ENCODE peak calls at places on chromosome 4, in five cellular contexts. S is IMR-90; Z is CD8-positive, alpha-beta memory T cell; K is uterus; F is upper lobe of left lung. P is an unnamed sample.

GRCh38 chr4:17092990-17093880 is 194.8 kb upstream of the LDB2 start:
- DNase-seq in S (no peak), Z (no peak), K (no peak), F (no peak), P (no peak)

GRCh38 chr4:15656038-15656470 is 897 bp upstream of the FBXL5 start:
- DNase-seq in S (no peak), Z (no peak), K (no peak), F (no peak), P (no peak)

GRCh38 chr4:76545161-76545884 is 110.3 kb downstream of the SHROOM3 start:
- DNase-seq in S (peak; percentile 45), Z (no peak), K (no peak), F (no peak), P (no peak)

GRCh38 chr4:26426892-26427291 is 63.4 kb downstream of the CCKAR start:
- DNase-seq in S (no peak), Z (no peak), K (no peak), F (no peak), P (no peak)

GRCh38 chr4:154314248-154314647 is 177.4 kb downstream of the DCHS2 start:
- DNase-seq in S (no peak), Z (no peak), K (no peak), F (no peak), P (no peak)

GRCh38 chr4:158799856-158800255 is 31.0 kb downstream of the FNIP2 start:
- DNase-seq in S (no peak), Z (no peak), K (no peak), F (no peak), P (no peak)

GRCh38 chr4:72152731-72153130 is 120.9 kb downstream of the NPFFR2 start:
- DNase-seq in S (no peak), Z (no peak), K (no peak), F (no peak), P (no peak)

GRCh38 chr4:105969575-105969974 is 74.3 kb downstream of the NPNT start:
- DNase-seq in S (no peak), Z (no peak), K (no peak), F (no peak), P (no peak)

GRCh38 chr4:24781999-24782745 is 13.2 kb upstream of the SOD3 start:
- DNase-seq in S (no peak), Z (no peak), K (no peak), F (no peak), P (no peak)

GRCh38 chr4:169251291-169252235 is 19.2 kb downstream of the SH3RF1 start:
- DNase-seq in S (no peak), Z (no peak), K (no peak), F (no peak), P (no peak)

GRCh38 chr4:158869761-158870160 is 100.9 kb downstream of the FNIP2 start:
- DNase-seq in S (no peak), Z (no peak), K (no peak), F (no peak), P (no peak)

GRCh38 chr4:102466298-102466697 is 34.9 kb upstream of the NFKB1 start:
- DNase-seq in S (peak; percentile 7), Z (no peak), K (no peak), F (no peak), P (no peak)

GRCh38 chr4:182649698-182650477 is 267.3 kb downstream of the DCTD start:
- DNase-seq in S (peak; percentile 68), Z (no peak), K (no peak), F (no peak), P (no peak)

GRCh38 chr4:40948017-40948416 is 198.3 kb downstream of the NSUN7 start:
- DNase-seq in S (peak; percentile 61), Z (no peak), K (no peak), F (no peak), P (no peak)

GRCh38 chr4:75555294-75556164 is at the start of gene ODAPH:
- DNase-seq in S (peak; percentile 58), Z (no peak), K (no peak), F (no peak), P (peak; percentile 29)

GRCh38 chr4:94325835-94326234 is 16.8 kb downstream of the HPGDS start:
- DNase-seq in S (no peak), Z (no peak), K (no peak), F (no peak), P (no peak)

DNA sequence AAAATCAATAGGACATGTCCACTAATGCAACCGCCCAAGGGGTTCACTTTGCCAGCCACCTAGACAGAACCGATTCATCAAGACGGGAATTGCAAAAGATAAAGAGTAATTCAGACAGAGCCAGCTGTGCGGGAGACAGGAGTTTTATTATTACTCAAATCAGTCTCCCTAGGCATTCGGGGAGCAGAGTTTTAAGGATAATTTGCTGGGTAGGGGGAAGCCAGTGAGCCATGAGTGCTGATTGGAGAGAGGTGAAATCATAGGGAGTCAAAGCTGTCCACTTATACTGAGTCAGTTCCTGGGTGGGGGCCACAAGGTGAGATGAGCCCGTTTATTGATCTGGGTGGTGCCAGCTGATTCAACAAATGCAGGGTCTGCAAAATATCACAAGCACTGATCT is 8.5 kb downstream of the TMEM184C start:
- DNase-seq in S (no peak), Z (no peak), K (no peak), F (no peak), P (no peak)
- H3K36me3 ChIP-seq in S (peaks cover 30% of the 10 kb centered on the region), Z (peaks cover 23% of the 10 kb centered on the region), K (no peaks in the 10 kb centered on the region), F (peaks cover 46% of the 10 kb centered on the region), P (peaks cover 82% of the 10 kb centered on the region)

DNA sequence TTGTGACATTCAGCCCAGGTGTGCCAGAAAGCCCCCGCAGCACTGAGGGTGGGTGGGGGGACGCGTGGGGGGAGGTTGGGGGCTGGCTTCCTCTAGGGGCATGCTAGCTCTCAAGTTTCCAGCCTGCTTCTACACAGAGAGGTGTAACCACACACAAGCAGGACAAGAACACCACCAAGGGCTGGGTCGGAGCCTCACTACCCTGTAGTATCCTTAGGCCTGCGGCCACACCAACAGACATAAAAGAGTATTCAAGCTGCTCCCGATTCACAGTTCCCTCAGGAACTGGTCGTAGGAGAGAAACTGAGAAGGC is 1.8 kb downstream of the USP46 start:
- DNase-seq in S (no peak), Z (no peak), K (no peak), F (peak; percentile 20), P (no peak)
- H3K4me1 ChIP-seq in S (peaks cover 6% of the 10 kb centered on the region), Z (peaks cover 9% of the 10 kb centered on the region), K (no peaks in the 10 kb centered on the region), F (peaks cover 16% of the 10 kb centered on the region), P (peaks cover 15% of the 10 kb centered on the region)

GRCh38 chr4:87555751-87556619 is 26.8 kb upstream of the SPARCL1 start:
- DNase-seq in S (peak; percentile 58), Z (no peak), K (no peak), F (no peak), P (no peak)
- H3K27ac ChIP-seq in S (no peak overlapping the region), Z (no peak overlapping the region), K (peak overlapping the region; percentile 11), F (no peak overlapping the region), P (no peak overlapping the region)

GRCh38 chr4:88775529-88775928 is 77.9 kb upstream of the NAP1L5 start:
- DNase-seq in S (no peak), Z (no peak), K (no peak), F (no peak), P (no peak)

GRCh38 chr4:88771883-88772450 is 74.3 kb upstream of the NAP1L5 start:
- DNase-seq in S (no peak), Z (no peak), K (no peak), F (no peak), P (no peak)

GRCh38 chr4:88779431-88779830 is 81.8 kb upstream of the NAP1L5 start:
- DNase-seq in S (peak; percentile 23), Z (no peak), K (no peak), F (no peak), P (no peak)

GRCh38 chr4:88780389-88780788 is 82.8 kb upstream of the NAP1L5 start:
- DNase-seq in S (no peak), Z (no peak), K (no peak), F (no peak), P (no peak)

DNA sequence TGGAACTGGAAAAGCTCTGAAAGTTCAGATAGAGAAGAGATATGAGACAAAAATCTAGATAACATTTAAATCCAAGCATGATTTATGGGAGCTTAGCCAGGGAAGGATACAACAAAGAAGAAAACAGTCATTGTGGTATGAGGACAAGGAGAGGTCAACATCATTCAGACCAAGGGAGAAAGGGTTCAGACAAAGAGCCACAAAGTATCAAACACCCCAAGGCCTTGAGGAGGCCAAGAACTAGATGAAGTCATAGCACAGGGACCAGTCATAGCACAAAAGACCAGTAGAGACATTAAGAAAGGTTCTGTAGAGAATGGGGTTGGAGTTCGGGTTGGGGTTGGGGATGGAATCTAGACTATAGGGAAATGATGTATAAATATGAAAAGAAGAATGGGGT is 77.4 kb upstream of the NAP1L5 start:
- DNase-seq in S (no peak), Z (no peak), K (no peak), F (no peak), P (no peak)
- H3K36me3 ChIP-seq in S (peaks cover 15% of the 10 kb centered on the region), Z (no peaks in the 10 kb centered on the region), K (no peaks in the 10 kb centered on the region), F (no peaks in the 10 kb centered on the region), P (peaks cover 15% of the 10 kb centered on the region)

GRCh38 chr4:2792711-2793577 is at the start of gene SH3BP2:
- DNase-seq in S (peak; percentile 49), Z (peak; percentile 60), K (peak; percentile 76), F (peak; percentile 97), P (peak; percentile 50)

GRCh38 chr4:2794707-2795557 is 2.0 kb downstream of the SH3BP2 start:
- DNase-seq in S (peak; percentile 79), Z (no peak), K (no peak), F (no peak), P (no peak)

GRCh38 chr4:2793578-2793919 is 664 bp downstream of the SH3BP2 start:
- DNase-seq in S (peak; percentile 57), Z (no peak), K (peak; percentile 37), F (no peak), P (no peak)

GRCh38 chr4:2795558-2796260 is 2.8 kb downstream of the SH3BP2 start:
- DNase-seq in S (no peak), Z (no peak), K (peak; percentile 15), F (peak; percentile 56), P (no peak)

GRCh38 chr4:2793920-2794706 is 1.2 kb downstream of the SH3BP2 start:
- DNase-seq in S (no peak), Z (no peak), K (peak; percentile 24), F (peak; percentile 53), P (no peak)
- H3K4me1 ChIP-seq in S (peaks cover 38% of the 10 kb centered on the region), Z (peaks cover 39% of the 10 kb centered on the region), K (no peaks in the 10 kb centered on the region), F (peaks cover 73% of the 10 kb centered on the region), P (peaks cover 43% of the 10 kb centered on the region)

GRCh38 chr4:73212982-73213730 is 45.4 kb downstream of the ANKRD17 start:
- DNase-seq in S (no peak), Z (no peak), K (no peak), F (no peak), P (no peak)
- H3K27ac ChIP-seq in S (no peak overlapping the region), Z (no peak overlapping the region), K (no peak overlapping the region), F (no peak overlapping the region), P (no peak overlapping the region)

DNA sequence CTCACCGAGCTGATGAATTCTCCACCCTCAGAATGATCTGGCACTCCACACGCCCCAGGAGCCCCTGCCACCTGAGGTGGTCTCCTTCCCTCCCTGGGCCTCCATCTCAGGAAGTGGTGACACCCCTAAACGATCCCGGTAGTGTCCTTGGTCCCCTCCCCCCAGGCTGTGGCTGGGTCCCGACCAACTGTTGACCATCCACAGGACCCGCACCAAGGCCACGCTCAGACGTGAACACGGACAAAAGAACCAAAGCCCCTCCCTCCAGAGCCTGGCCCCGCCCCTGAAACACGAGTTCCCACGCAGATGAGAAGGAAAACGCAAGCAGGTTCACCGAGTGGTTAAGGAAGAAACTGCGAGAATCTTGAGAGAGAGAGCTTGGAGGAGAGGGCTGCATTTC is 16.6 kb downstream of the LRPAP1 start:
- DNase-seq in S (no peak), Z (no peak), K (no peak), F (peak; percentile 24), P (no peak)
- H3K36me3 ChIP-seq in S (peaks cover 70% of the 10 kb centered on the region), Z (peaks cover 29% of the 10 kb centered on the region), K (no peaks in the 10 kb centered on the region), F (peaks cover 77% of the 10 kb centered on the region), P (peaks cover 79% of the 10 kb centered on the region)